ENCODE peak calls at places on chromosomes 1 and 21, in nine cellular contexts. One of them, this sample, is unnamed.

GRCh38 chr1:68959631-68960030 is 462.7 kb upstream of the DEPDC1 start:
- DNase-seq in EL: no peak
- DNase-seq in astrocyte of the spinal cord: peak; percentile 1
- DNase-seq in foreskin fibroblast: no peak
- DNase-seq in NCI-H1105 treated with DMSO at 0.1 percent for 48 hours: no peak
- DNase-seq in aorta: no peak
- DNase-seq in activated CD4-positive, alpha-beta T cell treated with anti-CD3 and anti-CD28 coated beads, Interleukin-2, amount 10 ng/mL, durations not matched to agents 7 days and 5 days: no peak
- DNase-seq in stimulated activated CD4-positive, alpha-beta T cell treated with anti-CD3 and anti-CD28 coated beads, Interleukin-12 subunit alpha, Interleukin-12 subunit beta, amount 100 ng/mL, for 4 hours: no peak
- DNase-seq in A549: no peak
- DNase-seq in this sample: no peak

GRCh38 chr1:191438979-191439378 is 719.3 kb upstream of the RGS18 start:
- DNase-seq in EL: no peak
- DNase-seq in astrocyte of the spinal cord: no peak
- DNase-seq in foreskin fibroblast: no peak
- DNase-seq in NCI-H1105 treated with DMSO at 0.1 percent for 48 hours: no peak
- DNase-seq in aorta: no peak
- DNase-seq in activated CD4-positive, alpha-beta T cell treated with anti-CD3 and anti-CD28 coated beads, Interleukin-2, amount 10 ng/mL, durations not matched to agents 7 days and 5 days: no peak
- DNase-seq in stimulated activated CD4-positive, alpha-beta T cell treated with anti-CD3 and anti-CD28 coated beads, Interleukin-12 subunit alpha, Interleukin-12 subunit beta, amount 100 ng/mL, for 4 hours: no peak
- DNase-seq in A549: no peak
- DNase-seq in this sample: no peak

GRCh38 chr1:28190337-28190979 is 14.0 kb upstream of the PTAFR start:
- DNase-seq in EL: peak; percentile 29
- DNase-seq in astrocyte of the spinal cord: no peak
- DNase-seq in foreskin fibroblast: peak; percentile 41
- DNase-seq in NCI-H1105 treated with DMSO at 0.1 percent for 48 hours: no peak
- DNase-seq in aorta: no peak
- DNase-seq in activated CD4-positive, alpha-beta T cell treated with anti-CD3 and anti-CD28 coated beads, Interleukin-2, amount 10 ng/mL, durations not matched to agents 7 days and 5 days: no peak
- DNase-seq in stimulated activated CD4-positive, alpha-beta T cell treated with anti-CD3 and anti-CD28 coated beads, Interleukin-12 subunit alpha, Interleukin-12 subunit beta, amount 100 ng/mL, for 4 hours: no peak
- DNase-seq in A549: no peak
- DNase-seq in this sample: no peak

GRCh38 chr1:44072204-44072603 is 40.9 kb upstream of the SLC6A9 start:
- DNase-seq in EL: peak; percentile 92
- DNase-seq in astrocyte of the spinal cord: peak; percentile 90
- DNase-seq in foreskin fibroblast: peak; percentile 93
- DNase-seq in NCI-H1105 treated with DMSO at 0.1 percent for 48 hours: no peak
- DNase-seq in aorta: no peak
- DNase-seq in activated CD4-positive, alpha-beta T cell treated with anti-CD3 and anti-CD28 coated beads, Interleukin-2, amount 10 ng/mL, durations not matched to agents 7 days and 5 days: no peak
- DNase-seq in stimulated activated CD4-positive, alpha-beta T cell treated with anti-CD3 and anti-CD28 coated beads, Interleukin-12 subunit alpha, Interleukin-12 subunit beta, amount 100 ng/mL, for 4 hours: no peak
- DNase-seq in A549: no peak
- DNase-seq in this sample: peak; percentile 63

GRCh38 chr1:199758626-199759255 is 268.8 kb upstream of the NR5A2 start:
- DNase-seq in EL: no peak
- DNase-seq in astrocyte of the spinal cord: no peak
- DNase-seq in foreskin fibroblast: no peak
- DNase-seq in NCI-H1105 treated with DMSO at 0.1 percent for 48 hours: no peak
- DNase-seq in aorta: no peak
- DNase-seq in activated CD4-positive, alpha-beta T cell treated with anti-CD3 and anti-CD28 coated beads, Interleukin-2, amount 10 ng/mL, durations not matched to agents 7 days and 5 days: no peak
- DNase-seq in stimulated activated CD4-positive, alpha-beta T cell treated with anti-CD3 and anti-CD28 coated beads, Interleukin-12 subunit alpha, Interleukin-12 subunit beta, amount 100 ng/mL, for 4 hours: no peak
- DNase-seq in A549: peak; percentile 18
- DNase-seq in this sample: no peak

GRCh38 chr1:185440877-185441276 is 123.8 kb upstream of the IVNS1ABP start:
- DNase-seq in EL: peak; percentile 69
- DNase-seq in astrocyte of the spinal cord: peak; percentile 26
- DNase-seq in foreskin fibroblast: peak; percentile 54
- DNase-seq in NCI-H1105 treated with DMSO at 0.1 percent for 48 hours: no peak
- DNase-seq in aorta: no peak
- DNase-seq in activated CD4-positive, alpha-beta T cell treated with anti-CD3 and anti-CD28 coated beads, Interleukin-2, amount 10 ng/mL, durations not matched to agents 7 days and 5 days: no peak
- DNase-seq in stimulated activated CD4-positive, alpha-beta T cell treated with anti-CD3 and anti-CD28 coated beads, Interleukin-12 subunit alpha, Interleukin-12 subunit beta, amount 100 ng/mL, for 4 hours: no peak
- DNase-seq in A549: no peak
- DNase-seq in this sample: no peak

GRCh38 chr1:1001631-1002300 is 1.9 kb upstream of the HES4 start:
- DNase-seq in EL: peak; percentile 85
- DNase-seq in astrocyte of the spinal cord: peak; percentile 46
- DNase-seq in foreskin fibroblast: peak; percentile 78
- DNase-seq in NCI-H1105 treated with DMSO at 0.1 percent for 48 hours: peak; percentile 28
- DNase-seq in aorta: peak; percentile 95
- DNase-seq in activated CD4-positive, alpha-beta T cell treated with anti-CD3 and anti-CD28 coated beads, Interleukin-2, amount 10 ng/mL, durations not matched to agents 7 days and 5 days: peak; percentile 52
- DNase-seq in stimulated activated CD4-positive, alpha-beta T cell treated with anti-CD3 and anti-CD28 coated beads, Interleukin-12 subunit alpha, Interleukin-12 subunit beta, amount 100 ng/mL, for 4 hours: peak; percentile 71
- DNase-seq in A549: peak; percentile 85
- DNase-seq in this sample: peak; percentile 25

GRCh38 chr21:45887788-45888187 is 93.8 kb upstream of the COL6A1 start:
- DNase-seq in EL: no peak
- DNase-seq in astrocyte of the spinal cord: no peak
- DNase-seq in foreskin fibroblast: no peak
- DNase-seq in NCI-H1105 treated with DMSO at 0.1 percent for 48 hours: no peak
- DNase-seq in aorta: peak; percentile 61
- DNase-seq in activated CD4-positive, alpha-beta T cell treated with anti-CD3 and anti-CD28 coated beads, Interleukin-2, amount 10 ng/mL, durations not matched to agents 7 days and 5 days: no peak
- DNase-seq in stimulated activated CD4-positive, alpha-beta T cell treated with anti-CD3 and anti-CD28 coated beads, Interleukin-12 subunit alpha, Interleukin-12 subunit beta, amount 100 ng/mL, for 4 hours: no peak
- DNase-seq in A549: no peak
- DNase-seq in this sample: no peak

GRCh38 chr21:15820327-15820726 is 90.5 kb downstream of the USP25 start:
- DNase-seq in EL: no peak
- DNase-seq in astrocyte of the spinal cord: no peak
- DNase-seq in foreskin fibroblast: no peak
- DNase-seq in NCI-H1105 treated with DMSO at 0.1 percent for 48 hours: no peak
- DNase-seq in aorta: no peak
- DNase-seq in activated CD4-positive, alpha-beta T cell treated with anti-CD3 and anti-CD28 coated beads, Interleukin-2, amount 10 ng/mL, durations not matched to agents 7 days and 5 days: no peak
- DNase-seq in stimulated activated CD4-positive, alpha-beta T cell treated with anti-CD3 and anti-CD28 coated beads, Interleukin-12 subunit alpha, Interleukin-12 subunit beta, amount 100 ng/mL, for 4 hours: no peak
- DNase-seq in A549: no peak
- DNase-seq in this sample: no peak

GRCh38 chr1:1435094-1435903 is at the start of gene VWA1:
- DNase-seq in EL: peak; percentile 62
- DNase-seq in astrocyte of the spinal cord: peak; percentile 56
- DNase-seq in foreskin fibroblast: peak; percentile 88
- DNase-seq in NCI-H1105 treated with DMSO at 0.1 percent for 48 hours: peak; percentile 52
- DNase-seq in aorta: peak; percentile 91
- DNase-seq in activated CD4-positive, alpha-beta T cell treated with anti-CD3 and anti-CD28 coated beads, Interleukin-2, amount 10 ng/mL, durations not matched to agents 7 days and 5 days: peak; percentile 58
- DNase-seq in stimulated activated CD4-positive, alpha-beta T cell treated with anti-CD3 and anti-CD28 coated beads, Interleukin-12 subunit alpha, Interleukin-12 subunit beta, amount 100 ng/mL, for 4 hours: peak; percentile 71
- DNase-seq in A549: no peak
- DNase-seq in this sample: no peak

GRCh38 chr1:222557148-222557547 is 9.2 kb upstream of the HHIPL2 start:
- DNase-seq in EL: peak; percentile 25
- DNase-seq in astrocyte of the spinal cord: peak; percentile 21
- DNase-seq in foreskin fibroblast: peak; percentile 46
- DNase-seq in NCI-H1105 treated with DMSO at 0.1 percent for 48 hours: no peak
- DNase-seq in aorta: no peak
- DNase-seq in activated CD4-positive, alpha-beta T cell treated with anti-CD3 and anti-CD28 coated beads, Interleukin-2, amount 10 ng/mL, durations not matched to agents 7 days and 5 days: no peak
- DNase-seq in stimulated activated CD4-positive, alpha-beta T cell treated with anti-CD3 and anti-CD28 coated beads, Interleukin-12 subunit alpha, Interleukin-12 subunit beta, amount 100 ng/mL, for 4 hours: no peak
- DNase-seq in A549: no peak
- DNase-seq in this sample: no peak

GRCh38 chr1:205066221-205066818 is 17.9 kb downstream of the TMEM81 start:
- DNase-seq in EL: no peak
- DNase-seq in astrocyte of the spinal cord: no peak
- DNase-seq in foreskin fibroblast: no peak
- DNase-seq in NCI-H1105 treated with DMSO at 0.1 percent for 48 hours: no peak
- DNase-seq in aorta: no peak
- DNase-seq in activated CD4-positive, alpha-beta T cell treated with anti-CD3 and anti-CD28 coated beads, Interleukin-2, amount 10 ng/mL, durations not matched to agents 7 days and 5 days: no peak
- DNase-seq in stimulated activated CD4-positive, alpha-beta T cell treated with anti-CD3 and anti-CD28 coated beads, Interleukin-12 subunit alpha, Interleukin-12 subunit beta, amount 100 ng/mL, for 4 hours: no peak
- DNase-seq in A549: no peak
- DNase-seq in this sample: no peak

GRCh38 chr1:13710097-13710496 is 10.1 kb downstream of the PRDM2 start:
- DNase-seq in EL: no peak
- DNase-seq in astrocyte of the spinal cord: no peak
- DNase-seq in foreskin fibroblast: no peak
- DNase-seq in NCI-H1105 treated with DMSO at 0.1 percent for 48 hours: no peak
- DNase-seq in aorta: no peak
- DNase-seq in activated CD4-positive, alpha-beta T cell treated with anti-CD3 and anti-CD28 coated beads, Interleukin-2, amount 10 ng/mL, durations not matched to agents 7 days and 5 days: no peak
- DNase-seq in stimulated activated CD4-positive, alpha-beta T cell treated with anti-CD3 and anti-CD28 coated beads, Interleukin-12 subunit alpha, Interleukin-12 subunit beta, amount 100 ng/mL, for 4 hours: no peak
- DNase-seq in A549: no peak
- DNase-seq in this sample: no peak

GRCh38 chr1:204331847-204332487 is 27.8 kb downstream of the PLEKHA6 start:
- DNase-seq in EL: no peak
- DNase-seq in astrocyte of the spinal cord: no peak
- DNase-seq in foreskin fibroblast: no peak
- DNase-seq in NCI-H1105 treated with DMSO at 0.1 percent for 48 hours: no peak
- DNase-seq in aorta: no peak
- DNase-seq in activated CD4-positive, alpha-beta T cell treated with anti-CD3 and anti-CD28 coated beads, Interleukin-2, amount 10 ng/mL, durations not matched to agents 7 days and 5 days: no peak
- DNase-seq in stimulated activated CD4-positive, alpha-beta T cell treated with anti-CD3 and anti-CD28 coated beads, Interleukin-12 subunit alpha, Interleukin-12 subunit beta, amount 100 ng/mL, for 4 hours: no peak
- DNase-seq in A549: no peak
- DNase-seq in this sample: no peak

GRCh38 chr21:37370152-37371040 is 3.8 kb downstream of the DYRK1A start:
- DNase-seq in EL: peak; percentile 58
- DNase-seq in astrocyte of the spinal cord: peak; percentile 70
- DNase-seq in foreskin fibroblast: peak; percentile 58
- DNase-seq in NCI-H1105 treated with DMSO at 0.1 percent for 48 hours: no peak
- DNase-seq in aorta: no peak
- DNase-seq in activated CD4-positive, alpha-beta T cell treated with anti-CD3 and anti-CD28 coated beads, Interleukin-2, amount 10 ng/mL, durations not matched to agents 7 days and 5 days: no peak
- DNase-seq in stimulated activated CD4-positive, alpha-beta T cell treated with anti-CD3 and anti-CD28 coated beads, Interleukin-12 subunit alpha, Interleukin-12 subunit beta, amount 100 ng/mL, for 4 hours: no peak
- DNase-seq in A549: no peak
- DNase-seq in this sample: peak; percentile 56

This sample was measured in HS-5.